ENCODE peak calls at places on chromosome 15, in eight cellular contexts. B, J, W, H, G, S, N and E are unnamed samples.

GRCh38 chr15:72280751-72281150 is 8.4 kb upstream of the PARP6 start:
- DNase-seq in J (no peak), G (no peak), B (no peak), W (no peak), S (no peak), H (no peak), N (no peak), E (no peak)

GRCh38 chr15:71198846-71199245 is 83.6 kb downstream of the THSD4 start:
- DNase-seq in G (no peak), S (no peak), N (no peak), H (no peak), B (no peak), J (no peak), W (no peak), E (no peak)

GRCh38 chr15:100559330-100559729 is 30.6 kb upstream of the CERS3 start:
- DNase-seq in B (no peak), J (peak; percentile 83), W (no peak), S (no peak), G (no peak), H (no peak), N (no peak), E (no peak)

GRCh38 chr15:38705421-38706219 is 141.0 kb upstream of the RASGRP1 start:
- DNase-seq in S (no peak), G (no peak), W (no peak), N (no peak), J (no peak), H (no peak), B (no peak), E (no peak)

GRCh38 chr15:31587583-31587982 is 260.9 kb downstream of the KLF13 start:
- DNase-seq in B (no peak), N (no peak), H (no peak), S (no peak), G (no peak), W (no peak), J (no peak), E (no peak)

GRCh38 chr15:68404056-68404798 is 27.7 kb downstream of the ITGA11 start:
- DNase-seq in N (no peak), S (no peak), J (no peak), G (no peak), H (no peak), B (no peak), W (no peak), E (no peak)

GRCh38 chr15:80420658-80421057 is 16.5 kb downstream of the ARNT2 start:
- DNase-seq in W (no peak), B (peak; percentile 32), N (no peak), H (no peak), S (no peak), G (no peak), J (no peak), E (no peak)

GRCh38 chr15:59762558-59762957 is 73.4 kb upstream of the BNIP2 start:
- DNase-seq in J (no peak), W (no peak), G (no peak), S (no peak), N (no peak), H (no peak), B (no peak), E (no peak)

GRCh38 chr15:84023636-84024035 is 211.9 kb upstream of the GOLGA6L4 start:
- DNase-seq in B (peak; percentile 62), G (no peak), N (peak; percentile 33), J (peak; percentile 49), H (no peak), W (no peak), S (peak; percentile 36), E (no peak)

GRCh38 chr15:39310633-39311032 is 270.2 kb upstream of the THBS1 start:
- DNase-seq in J (no peak), N (no peak), W (no peak), G (no peak), B (no peak), S (no peak), H (no peak), E (no peak)

GRCh38 chr15:100275641-100276040 is 66.1 kb downstream of the ADAMTS17 start:
- DNase-seq in J (no peak), B (no peak), N (no peak), S (no peak), G (no peak), W (no peak), H (no peak), E (no peak)

GRCh38 chr15:90001062-90001682 is at the start of gene ZNF710:
- DNase-seq in S (peak; percentile 80), J (peak; percentile 72), G (peak; percentile 22), N (peak; percentile 36), W (peak; percentile 74), B (peak; percentile 67), H (no peak), E (no peak)

GRCh38 chr15:89591834-89592233 is 16.6 kb downstream of the TICRR start:
- DNase-seq in H (no peak), N (no peak), S (no peak), W (no peak), J (no peak), G (no peak), B (no peak), E (no peak)

GRCh38 chr15:86009727-86010126 is 69.9 kb upstream of the AGBL1 start:
- DNase-seq in J (no peak), S (no peak), G (no peak), H (no peak), N (no peak), W (no peak), B (no peak), E (no peak)

GRCh38 chr15:29670945-29671307 is 151.3 kb downstream of the TJP1 start:
- DNase-seq in H (no peak), B (no peak), S (no peak), N (no peak), W (no peak), G (no peak), J (no peak), E (no peak)

GRCh38 chr15:99414755-99415731 is 150.7 kb upstream of the MEF2A start:
- DNase-seq in S (peak; percentile 13), N (no peak), H (no peak), W (peak; percentile 63), G (no peak), J (no peak), B (no peak), E (no peak)

GRCh38 chr15:38614621-38615020 is 50.0 kb upstream of the RASGRP1 start:
- DNase-seq in H (no peak), J (no peak), N (no peak), G (no peak), B (no peak), S (no peak), W (no peak), E (no peak)

GRCh38 chr15:72319360-72319984 is 485 bp downstream of the CELF6 start:
- DNase-seq in S (peak; percentile 76), G (peak; percentile 68), J (peak; percentile 64), H (peak; percentile 31), B (peak; percentile 57), N (peak; percentile 62), W (peak; percentile 87), E (peak; percentile 19)

GRCh38 chr15:53323197-53323596 is 436.3 kb downstream of the WDR72 start:
- DNase-seq in G (no peak), N (no peak), H (no peak), S (no peak), J (no peak), W (no peak), B (no peak), E (no peak)

GRCh38 chr15:93520206-93520605 is 431.2 kb upstream of the RGMA start:
- DNase-seq in B (no peak), N (no peak), G (no peak), W (no peak), H (no peak), J (no peak), S (no peak), E (no peak)

GRCh38 chr15:96474274-96474673 is 143.8 kb downstream of the NR2F2 start:
- DNase-seq in S (no peak), J (no peak), G (no peak), B (no peak), W (no peak), H (no peak), N (no peak), E (no peak)

GRCh38 chr15:59492389-59493377 is 54.7 kb downstream of the FAM81A start:
- DNase-seq in H (no peak), W (no peak), S (peak; percentile 56), G (no peak), J (peak; percentile 81), B (peak; percentile 73), N (peak; percentile 48), E (peak; percentile 25)

GRCh38 chr15:85479071-85479647 is 98.8 kb downstream of the AKAP13 start:
- DNase-seq in G (no peak), B (no peak), J (peak; percentile 60), N (no peak), W (no peak), H (no peak), S (no peak), E (no peak)

GRCh38 chr15:90234519-90234988 is 545 bp downstream of the GDPGP1 start:
- DNase-seq in G (no peak), S (no peak), N (no peak), H (no peak), W (no peak), B (no peak), J (peak; percentile 42), E (no peak)

GRCh38 chr15:47473857-47474256 is 243.4 kb upstream of the SEMA6D start:
- DNase-seq in W (no peak), B (no peak), S (no peak), H (no peak), J (no peak), N (no peak), G (peak; percentile 33), E (no peak)

GRCh38 chr15:59160880-59161593 is 45.6 kb upstream of the LDHAL6B start:
- DNase-seq in J (no peak), S (no peak), W (no peak), B (peak; percentile 30), G (no peak), N (peak; percentile 16), H (no peak), E (no peak)

GRCh38 chr15:47961401-47962090 is 159.2 kb upstream of the SLC24A5 start:
- DNase-seq in S (peak; percentile 53), B (peak; percentile 91), H (no peak), J (no peak), N (no peak), W (no peak), G (no peak), E (no peak)

GRCh38 chr15:24823473-24823872 is 131.3 kb upstream of the SNRPN start:
- DNase-seq in N (no peak), G (peak; percentile 13), B (no peak), H (no peak), W (no peak), J (no peak), S (no peak), E (no peak)

GRCh38 chr15:81480645-81481053 is 106.6 kb upstream of the TMC3 start:
- DNase-seq in W (no peak), N (peak; percentile 5), G (no peak), B (peak; percentile 56), J (peak; percentile 66), S (peak; percentile 20), H (no peak), E (no peak)

GRCh38 chr15:39347453-39347852 is 233.4 kb upstream of the THBS1 start:
- DNase-seq in B (no peak), S (no peak), W (no peak), J (no peak), H (no peak), N (no peak), G (no peak), E (no peak)

GRCh38 chr15:27241942-27242341 is 271.0 kb downstream of the GABRG3 start:
- DNase-seq in G (no peak), S (no peak), W (no peak), J (no peak), N (no peak), H (no peak), B (no peak), E (no peak)

GRCh38 chr15:74311734-74312444 is 55.6 kb downstream of the CYP11A1 start:
- DNase-seq in H (no peak), B (peak; percentile 23), W (no peak), J (peak; percentile 30), N (no peak), S (peak; percentile 53), G (no peak), E (no peak)

GRCh38 chr15:68408526-68408925 is 23.4 kb downstream of the ITGA11 start:
- DNase-seq in B (no peak), J (no peak), H (no peak), S (no peak), N (no peak), G (no peak), W (peak; percentile 20), E (no peak)